ENCODE peak calls at places on chromosomes 2 and 18, in nine cellular contexts. Y is HepG2, W is fibroblast of lung, B is MM.1S, T is GM12878, H is K562, F is HCT116, D is GM23248, V is astrocyte. K is an unnamed sample. For H4K20me1, the result is how much of the 10 kb centered on the place peaks cover.

GRCh38 chr2:110104025-110104771 is 11.4 kb downstream of the MALL start:
- DNase-seq in Y (no peak), W (no peak), B (no peak), T (no peak), H (no peak), F (no peak), D (no peak), V (peak), K (no peak)

GRCh38 chr2:43448822-43449110 is 147.1 kb downstream of the THADA start:
- DNase-seq in Y (no peak), W (no peak), B (no peak), T (no peak), H (no peak), F (no peak), D (no peak), V (no peak), K (no peak)

GRCh38 chr2:184599054-184599874 is 935 bp downstream of the ZNF804A start:
- DNase-seq in Y (no peak), W (peak), B (peak), T (no peak), H (no peak), F (peak), D (peak), V (peak), K (peak)

GRCh38 chr2:105239924-105240323 is 1.6 kb upstream of the GPR45 start:
- DNase-seq in Y (no peak), W (peak), B (no peak), T (no peak), H (no peak), F (no peak), D (peak), V (peak), K (no peak)

GRCh38 chr2:45778720-45779171 is 127.3 kb downstream of the PRKCE start:
- DNase-seq in Y (peak), W (peak), B (peak), T (peak), H (peak), F (peak), D (peak), V (peak), K (peak)

GRCh38 chr18:45590060-45590537 is 25.2 kb upstream of the SLC14A2 start:
- DNase-seq in Y (no peak), W (peak), B (no peak), T (no peak), H (no peak), F (no peak), D (peak), V (no peak), K (no peak)

GRCh38 chr2:854460-854859 is 96.2 kb upstream of the SNTG2 start:
- DNase-seq in Y (peak), W (peak), B (no peak), T (no peak), H (peak), F (peak), D (peak), V (no peak), K (peak)

GRCh38 chr2:46066591-46066990 is 230.6 kb upstream of the EPAS1 start:
- DNase-seq in Y (no peak), W (peak), B (no peak), T (no peak), H (no peak), F (no peak), D (no peak), V (peak), K (no peak)

GRCh38 chr2:62895632-62896009 is 155.0 kb upstream of the OTX1 start:
- DNase-seq in Y (no peak), W (peak), B (no peak), T (no peak), H (no peak), F (no peak), D (peak), V (no peak), K (no peak)

GRCh38 chr2:99472327-99472960 is 17.4 kb downstream of the REV1 start:
- DNase-seq in Y (no peak), W (no peak), B (no peak), T (no peak), H (no peak), F (no peak), D (no peak), V (no peak), K (no peak)

GRCh38 chr2:99473496-99474083 is 16.2 kb downstream of the REV1 start:
- DNase-seq in Y (no peak), W (no peak), B (no peak), T (no peak), H (no peak), F (no peak), D (no peak), V (no peak), K (no peak)

GRCh38 chr2:99470957-99471356 is 18.9 kb downstream of the REV1 start:
- DNase-seq in Y (no peak), W (no peak), B (no peak), T (no peak), H (no peak), F (no peak), D (no peak), V (no peak), K (no peak)

GRCh38 chr2:99469394-99469793 is 20.4 kb downstream of the REV1 start:
- DNase-seq in Y (no peak), W (no peak), B (no peak), T (no peak), H (no peak), F (no peak), D (no peak), V (no peak), K (no peak)

DNA sequence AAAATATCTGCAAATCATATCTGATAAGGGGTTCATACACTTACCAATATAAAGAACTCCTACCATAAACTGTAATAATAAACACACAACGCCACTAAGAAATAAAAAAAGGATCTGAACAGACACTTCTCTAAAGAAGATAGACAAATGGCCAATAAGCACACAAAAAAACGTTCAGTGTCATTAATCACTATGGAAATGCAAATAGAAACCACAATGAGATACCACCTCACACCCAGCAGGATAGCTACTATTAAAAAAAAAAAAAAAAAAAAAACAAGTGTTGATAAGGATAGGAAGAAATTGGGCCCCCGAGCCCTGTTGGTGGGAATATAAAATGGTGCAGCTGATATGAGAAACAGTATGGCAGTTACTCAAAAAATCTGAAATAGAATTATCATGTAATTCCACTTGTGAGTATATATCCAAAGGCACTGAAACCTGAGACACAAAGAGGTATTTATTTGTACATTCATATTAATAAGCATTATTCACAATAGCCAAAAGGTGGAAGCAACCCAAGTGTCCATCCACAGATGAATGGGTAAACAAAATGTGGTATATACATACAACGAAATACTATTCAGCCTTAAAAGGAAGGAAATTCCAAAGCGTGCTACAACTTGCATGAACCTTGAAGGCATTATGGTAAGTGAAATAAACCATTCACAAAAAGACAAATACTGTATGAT is 18.0 kb downstream of the REV1 start:
- DNase-seq in Y (no peak), W (no peak), B (no peak), T (no peak), H (no peak), F (no peak), D (no peak), V (no peak), K (no peak)
- H4K20me1 ChIP-seq in Y (half or more), W (under half), B (under half), T (under half), H (under half), F (under half), D (under half), V (under half), K (under half)

GRCh38 chr2:38966006-38966405 is 76.3 kb downstream of the ARHGEF33 start:
- DNase-seq in Y (no peak), W (no peak), B (no peak), T (no peak), H (no peak), F (no peak), D (no peak), V (no peak), K (no peak)
- H3K9ac ChIP-seq in Y (no peak), W (no peak), B (no peak), T (no peak), H (no peak), F (no peak), D (no peak), V (no peak), K (no peak)

DNA sequence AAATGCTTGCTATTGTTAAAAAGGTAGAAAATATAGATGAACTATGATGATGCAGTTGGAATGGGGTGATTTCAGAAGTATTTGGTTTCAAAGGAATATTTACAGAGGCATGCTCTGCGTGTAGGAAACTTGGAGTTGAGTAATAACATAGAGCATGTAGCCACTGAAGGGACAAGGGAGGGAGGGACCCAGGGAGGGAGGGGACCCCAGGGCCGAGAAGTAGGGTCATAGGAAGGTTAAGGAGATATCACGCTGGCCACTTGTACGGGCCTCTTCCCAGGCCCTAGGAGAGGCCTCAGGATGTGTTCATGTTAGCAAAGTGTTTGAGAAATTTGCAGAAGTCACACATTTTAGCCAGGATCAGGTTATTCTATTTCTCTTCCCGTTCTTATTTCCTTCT is 17.0 kb upstream of the ACKR3 start:
- DNase-seq in Y (no peak), W (no peak), B (no peak), T (no peak), H (no peak), F (no peak), D (no peak), V (no peak), K (no peak)
- H2AFZ ChIP-seq in Y (no peak), W (no peak), B (no peak), T (no peak), H (no peak), F (no peak), D (no peak), V (no peak), K (no peak)

GRCh38 chr2:240591784-240592183 is 5.2 kb downstream of the CAPN10 start:
- DNase-seq in Y (no peak), W (no peak), B (no peak), T (no peak), H (no peak), F (no peak), D (no peak), V (no peak), K (no peak)
- H4K20me1 ChIP-seq in Y (under half), W (under half), B (under half), T (under half), H (under half), F (under half), D (under half), V (half or more), K (under half)

GRCh38 chr2:232042911-232043564 is 81.5 kb downstream of the DIS3L2 start:
- DNase-seq in Y (no peak), W (no peak), B (no peak), T (no peak), H (no peak), F (no peak), D (peak), V (peak), K (no peak)
- H3K9ac ChIP-seq in Y (no peak), W (no peak), B (no peak), T (no peak), H (no peak), F (no peak), D (no peak), V (no peak), K (no peak)

K was measured in Karpas-422.